ENCODE peak calls at places on chromosomes 5 and 9, in eight cellular contexts. J, X, C, K, U, T, H and P are unnamed samples.

GRCh38 chr9:117691367-117691766 is 12.8 kb upstream of the TLR4 start:
- DNase-seq in J (no peak), X (no peak), C (no peak), K (no peak), U (no peak), T (no peak), H (no peak), P (no peak)

GRCh38 chr5:172949426-172949825 is 9.8 kb upstream of the RPL26L1 start:
- DNase-seq in J (no peak), X (no peak), C (no peak), K (no peak), U (no peak), T (no peak), H (no peak), P (no peak)

GRCh38 chr5:56105511-56106372 is 111.0 kb upstream of the IL6ST start:
- DNase-seq in J (no peak), X (no peak), C (no peak), K (no peak), U (no peak), T (no peak), H (no peak), P (peak)

GRCh38 chr9:80699551-80699998 is 989.8 kb downstream of the TLE1 start:
- DNase-seq in J (no peak), X (no peak), C (no peak), K (no peak), U (no peak), T (peak), H (peak), P (no peak)

GRCh38 chr5:132467292-132467984 is 23.1 kb downstream of the IRF1 start:
- DNase-seq in J (no peak), X (no peak), C (no peak), K (no peak), U (peak), T (no peak), H (no peak), P (peak)

GRCh38 chr5:88675758-88676636 is 207.0 kb downstream of the MEF2C start:
- DNase-seq in J (no peak), X (no peak), C (no peak), K (no peak), U (no peak), T (peak), H (no peak), P (peak)

GRCh38 chr5:108681079-108681921 is 66.4 kb upstream of the FER start:
- DNase-seq in J (peak), X (peak), C (peak), K (no peak), U (peak), T (peak), H (peak), P (peak)

GRCh38 chr5:88480245-88480644 is 211.6 kb upstream of the TMEM161B start:
- DNase-seq in J (peak), X (no peak), C (no peak), K (no peak), U (no peak), T (no peak), H (no peak), P (no peak)

GRCh38 chr5:131514316-131515275 is 120.4 kb downstream of the RAPGEF6 start:
- DNase-seq in J (no peak), X (no peak), C (no peak), K (no peak), U (peak), T (peak), H (no peak), P (peak)

GRCh38 chr5:177373806-177374205 is 10.4 kb upstream of the SLC34A1 start:
- DNase-seq in J (no peak), X (no peak), C (no peak), K (no peak), U (no peak), T (no peak), H (no peak), P (no peak)

GRCh38 chr5:125679522-125679921 is 743.7 kb upstream of the GRAMD2B start:
- DNase-seq in J (no peak), X (no peak), C (no peak), K (no peak), U (no peak), T (no peak), H (no peak), P (no peak)

GRCh38 chr5:160493806-160494317 is 72.2 kb downstream of the PTTG1 start:
- DNase-seq in J (no peak), X (no peak), C (no peak), K (no peak), U (no peak), T (no peak), H (no peak), P (no peak)

GRCh38 chr5:57117601-57118000 is 56.3 kb upstream of the GPBP1 start:
- DNase-seq in J (no peak), X (no peak), C (no peak), K (no peak), U (no peak), T (peak), H (no peak), P (peak)

GRCh38 chr9:137784046-137784445 is 93.5 kb upstream of the CACNA1B start:
- DNase-seq in J (no peak), X (no peak), C (no peak), K (no peak), U (no peak), T (no peak), H (no peak), P (no peak)

GRCh38 chr5:93595420-93596136 is 12.6 kb downstream of the NR2F1 start:
- DNase-seq in J (no peak), X (no peak), C (no peak), K (no peak), U (no peak), T (no peak), H (no peak), P (no peak)

GRCh38 chr9:136978073-136978864 is 965 bp downstream of the PTGDS start:
- DNase-seq in J (no peak), X (peak), C (peak), K (peak), U (peak), T (peak), H (no peak), P (peak)

GRCh38 chr5:180217797-180218196 is 8.8 kb upstream of the RASGEF1C start:
- DNase-seq in J (no peak), X (no peak), C (no peak), K (no peak), U (no peak), T (no peak), H (no peak), P (no peak)

GRCh38 chr5:146825033-146825432 is 53.5 kb downstream of the PPP2R2B start:
- DNase-seq in J (no peak), X (no peak), C (no peak), K (no peak), U (no peak), T (peak), H (no peak), P (peak)

GRCh38 chr5:178249191-178249989 is 16.8 kb upstream of the PHYKPL start:
- DNase-seq in J (peak), X (no peak), C (no peak), K (no peak), U (no peak), T (peak), H (peak), P (no peak)

GRCh38 chr5:154995679-154996078 is 17.9 kb upstream of the KIF4B start:
- DNase-seq in J (no peak), X (no peak), C (no peak), K (no peak), U (no peak), T (no peak), H (no peak), P (no peak)

GRCh38 chr9:734831-735511 is 106.5 kb upstream of the DMRT1 start:
- DNase-seq in J (no peak), X (no peak), C (peak), K (peak), U (no peak), T (peak), H (peak), P (no peak)

GRCh38 chr5:174242573-174242972 is 197.1 kb downstream of the NSG2 start:
- DNase-seq in J (no peak), X (no peak), C (no peak), K (no peak), U (no peak), T (no peak), H (no peak), P (peak)

GRCh38 chr5:65076251-65076869 is 307.6 kb downstream of the CWC27 start:
- DNase-seq in J (no peak), X (peak), C (peak), K (no peak), U (peak), T (peak), H (peak), P (peak)

GRCh38 chr9:89037325-89037724 is 46.1 kb downstream of the S1PR3 start:
- DNase-seq in J (no peak), X (no peak), C (no peak), K (no peak), U (no peak), T (peak), H (no peak), P (no peak)

GRCh38 chr9:79944991-79945390 is 373.2 kb downstream of the TLE4 start:
- DNase-seq in J (no peak), X (no peak), C (no peak), K (no peak), U (no peak), T (no peak), H (no peak), P (no peak)

GRCh38 chr9:78585909-78586308 is 289.0 kb downstream of the PSAT1 start:
- DNase-seq in J (no peak), X (no peak), C (no peak), K (no peak), U (no peak), T (no peak), H (no peak), P (no peak)

GRCh38 chr5:64176301-64176700 is 10.7 kb downstream of the RNF180 start:
- DNase-seq in J (no peak), X (no peak), C (no peak), K (no peak), U (no peak), T (no peak), H (no peak), P (no peak)

GRCh38 chr5:58410441-58410840 is 49.4 kb downstream of the PLK2 start:
- DNase-seq in J (no peak), X (no peak), C (peak), K (no peak), U (no peak), T (peak), H (peak), P (no peak)

GRCh38 chr9:5630038-5630507 is 1.2 kb downstream of the RIC1 start:
- DNase-seq in J (peak), X (no peak), C (peak), K (no peak), U (no peak), T (peak), H (no peak), P (peak)

GRCh38 chr9:134495881-134496412 is 145.7 kb upstream of the COL5A1 start:
- DNase-seq in J (no peak), X (no peak), C (no peak), K (no peak), U (no peak), T (no peak), H (no peak), P (no peak)

GRCh38 chr9:131651599-131651998 is 88.3 kb downstream of the RAPGEF1 start:
- DNase-seq in J (no peak), X (no peak), C (no peak), K (no peak), U (no peak), T (peak), H (no peak), P (no peak)

GRCh38 chr9:36154213-36154952 is 14.8 kb upstream of the CCIN start:
- DNase-seq in J (no peak), X (no peak), C (no peak), K (no peak), U (no peak), T (peak), H (no peak), P (no peak)

GRCh38 chr5:151123897-151124751 is 33.5 kb downstream of the ANXA6 start:
- DNase-seq in J (no peak), X (peak), C (no peak), K (no peak), U (peak), T (peak), H (no peak), P (peak)

GRCh38 chr5:107674655-107675054 is 3.9 kb upstream of the EFNA5 start:
- DNase-seq in J (no peak), X (no peak), C (no peak), K (no peak), U (no peak), T (no peak), H (no peak), P (no peak)

GRCh38 chr9:134623408-134624066 is 18.1 kb upstream of the COL5A1 start:
- DNase-seq in J (no peak), X (no peak), C (no peak), K (no peak), U (no peak), T (peak), H (no peak), P (no peak)

GRCh38 chr9:73979894-73980264 is 517.3 kb upstream of the RORB start:
- DNase-seq in J (no peak), X (no peak), C (no peak), K (no peak), U (no peak), T (no peak), H (no peak), P (no peak)